ENCODE peak calls at places on chromosomes 5 and 9, in four cellular contexts. One of them, this sample, is unnamed.

GRCh38 chr5:154190652-154191304 is at the start of gene GALNT10:
- DNase-seq in IMR-90: peak; percentile 66
- DNase-seq in trophoblast cell: peak; percentile 73
- DNase-seq in mesendoderm: peak; percentile 71
- DNase-seq in this sample: peak; percentile 54

GRCh38 chr5:172715931-172716682 is 54.9 kb downstream of the DUSP1 start:
- DNase-seq in mesendoderm: peak; percentile 58
- DNase-seq in IMR-90: no peak
- DNase-seq in trophoblast cell: no peak
- DNase-seq in this sample: no peak

GRCh38 chr5:38420246-38420645 is 136.2 kb downstream of the LIFR start:
- DNase-seq in IMR-90: peak; percentile 51
- DNase-seq in mesendoderm: no peak
- DNase-seq in trophoblast cell: no peak
- DNase-seq in this sample: no peak

GRCh38 chr5:169728-170094 is 21.6 kb upstream of the LRRC14B start:
- DNase-seq in IMR-90: no peak
- DNase-seq in trophoblast cell: no peak
- DNase-seq in mesendoderm: no peak
- DNase-seq in this sample: no peak

GRCh38 chr9:81578606-81579005 is 110.7 kb downstream of the TLE1 start:
- DNase-seq in trophoblast cell: no peak
- DNase-seq in IMR-90: peak; percentile 74
- DNase-seq in mesendoderm: no peak
- DNase-seq in this sample: no peak

GRCh38 chr9:104808030-104808614 is 44.2 kb downstream of the NIPSNAP3B start:
- DNase-seq in mesendoderm: peak; percentile 35
- DNase-seq in trophoblast cell: no peak
- DNase-seq in IMR-90: peak; percentile 55
- DNase-seq in this sample: no peak

GRCh38 chr5:74094096-74094778 is 468.2 kb downstream of the ARHGEF28 start:
- DNase-seq in trophoblast cell: no peak
- DNase-seq in mesendoderm: no peak
- DNase-seq in IMR-90: no peak
- DNase-seq in this sample: no peak

GRCh38 chr9:15211160-15211993 is 95.6 kb downstream of the TTC39B start:
- DNase-seq in IMR-90: peak; percentile 79
- DNase-seq in trophoblast cell: peak; percentile 87
- DNase-seq in mesendoderm: peak; percentile 86
- DNase-seq in this sample: peak; percentile 67

GRCh38 chr9:69140123-69140741 is 33.8 kb upstream of the TJP2 start:
- DNase-seq in mesendoderm: no peak
- DNase-seq in trophoblast cell: peak; percentile 0
- DNase-seq in IMR-90: no peak
- DNase-seq in this sample: no peak

GRCh38 chr5:146466521-146467349 is 19.6 kb downstream of the TCERG1 start:
- DNase-seq in mesendoderm: no peak
- DNase-seq in IMR-90: peak; percentile 37
- DNase-seq in trophoblast cell: peak; percentile 9
- DNase-seq in this sample: no peak

GRCh38 chr9:138114501-138115245 is 237.1 kb downstream of the CACNA1B start:
- DNase-seq in mesendoderm: no peak
- DNase-seq in IMR-90: no peak
- DNase-seq in trophoblast cell: no peak
- DNase-seq in this sample: no peak

GRCh38 chr5:142313693-142314092 is 11.1 kb downstream of the SPRY4 start:
- DNase-seq in IMR-90: no peak
- DNase-seq in mesendoderm: no peak
- DNase-seq in trophoblast cell: no peak
- DNase-seq in this sample: no peak

GRCh38 chr5:127562252-127562651 is 44.8 kb downstream of the PRRC1 start:
- DNase-seq in IMR-90: no peak
- DNase-seq in mesendoderm: peak; percentile 80
- DNase-seq in trophoblast cell: peak; percentile 6
- DNase-seq in this sample: peak; percentile 8

GRCh38 chr9:133163559-133164208 is at the start of gene GBGT1:
- DNase-seq in mesendoderm: peak; percentile 58
- DNase-seq in trophoblast cell: peak; percentile 17
- DNase-seq in IMR-90: no peak
- DNase-seq in this sample: no peak

GRCh38 chr9:110775724-110776123 is 107.1 kb downstream of the MUSK start:
- DNase-seq in IMR-90: no peak
- DNase-seq in trophoblast cell: no peak
- DNase-seq in mesendoderm: no peak
- DNase-seq in this sample: no peak

GRCh38 chr9:16191691-16192402 is 639.0 kb downstream of the CCDC171 start:
- DNase-seq in IMR-90: peak; percentile 87
- DNase-seq in trophoblast cell: peak; percentile 85
- DNase-seq in mesendoderm: peak; percentile 95
- DNase-seq in this sample: peak; percentile 70

GRCh38 chr5:52392321-52392720 is 395.4 kb upstream of the ITGA1 start:
- DNase-seq in mesendoderm: no peak
- DNase-seq in trophoblast cell: no peak
- DNase-seq in IMR-90: no peak
- DNase-seq in this sample: no peak

GRCh38 chr5:997001-997474 is 11.6 kb upstream of the NKD2 start:
- DNase-seq in trophoblast cell: no peak
- DNase-seq in mesendoderm: peak; percentile 82
- DNase-seq in IMR-90: no peak
- DNase-seq in this sample: no peak

GRCh38 chr5:165616550-165617430 is 2111.4 kb downstream of the MAT2B start:
- DNase-seq in mesendoderm: peak; percentile 61
- DNase-seq in trophoblast cell: no peak
- DNase-seq in IMR-90: peak; percentile 62
- DNase-seq in this sample: no peak

GRCh38 chr9:110942522-110942921 is 95.7 kb downstream of the LPAR1 start:
- DNase-seq in trophoblast cell: peak; percentile 38
- DNase-seq in IMR-90: peak; percentile 65
- DNase-seq in mesendoderm: no peak
- DNase-seq in this sample: no peak

GRCh38 chr5:3384531-3384930 is 211.1 kb upstream of the IRX1 start:
- DNase-seq in IMR-90: no peak
- DNase-seq in trophoblast cell: no peak
- DNase-seq in mesendoderm: no peak
- DNase-seq in this sample: no peak

GRCh38 chr5:54852007-54852406 is 133.4 kb downstream of the ESM1 start:
- DNase-seq in trophoblast cell: no peak
- DNase-seq in mesendoderm: no peak
- DNase-seq in IMR-90: no peak
- DNase-seq in this sample: no peak

GRCh38 chr5:111953351-111954127 is 196.5 kb upstream of the NREP start:
- DNase-seq in trophoblast cell: peak; percentile 70
- DNase-seq in IMR-90: peak; percentile 93
- DNase-seq in mesendoderm: no peak
- DNase-seq in this sample: no peak

GRCh38 chr9:117737721-117738226 is 33.6 kb downstream of the TLR4 start:
- DNase-seq in mesendoderm: peak; percentile 31
- DNase-seq in trophoblast cell: no peak
- DNase-seq in IMR-90: no peak
- DNase-seq in this sample: no peak

GRCh38 chr5:160537940-160538339 is 116.3 kb downstream of the PTTG1 start:
- DNase-seq in trophoblast cell: no peak
- DNase-seq in IMR-90: no peak
- DNase-seq in mesendoderm: no peak
- DNase-seq in this sample: no peak

GRCh38 chr5:68714810-68715209 is 379.0 kb upstream of the SLC30A5 start:
- DNase-seq in trophoblast cell: no peak
- DNase-seq in mesendoderm: no peak
- DNase-seq in IMR-90: no peak
- DNase-seq in this sample: no peak

GRCh38 chr5:172854958-172855357 is 20.9 kb downstream of the ERGIC1 start:
- DNase-seq in mesendoderm: no peak
- DNase-seq in trophoblast cell: no peak
- DNase-seq in IMR-90: no peak
- DNase-seq in this sample: no peak

GRCh38 chr9:16221822-16222547 is 648.5 kb downstream of the BNC2 start:
- DNase-seq in trophoblast cell: no peak
- DNase-seq in IMR-90: no peak
- DNase-seq in mesendoderm: no peak
- DNase-seq in this sample: no peak

GRCh38 chr9:133992780-133993634 is 883 bp upstream of the VAV2 start:
- DNase-seq in trophoblast cell: peak; percentile 81
- DNase-seq in mesendoderm: peak; percentile 75
- DNase-seq in IMR-90: peak; percentile 88
- DNase-seq in this sample: peak; percentile 70

GRCh38 chr5:56814361-56814962 is 887 bp upstream of the MAP3K1 start:
- DNase-seq in mesendoderm: peak; percentile 83
- DNase-seq in IMR-90: no peak
- DNase-seq in trophoblast cell: peak; percentile 36
- DNase-seq in this sample: peak; percentile 35

DNA sequence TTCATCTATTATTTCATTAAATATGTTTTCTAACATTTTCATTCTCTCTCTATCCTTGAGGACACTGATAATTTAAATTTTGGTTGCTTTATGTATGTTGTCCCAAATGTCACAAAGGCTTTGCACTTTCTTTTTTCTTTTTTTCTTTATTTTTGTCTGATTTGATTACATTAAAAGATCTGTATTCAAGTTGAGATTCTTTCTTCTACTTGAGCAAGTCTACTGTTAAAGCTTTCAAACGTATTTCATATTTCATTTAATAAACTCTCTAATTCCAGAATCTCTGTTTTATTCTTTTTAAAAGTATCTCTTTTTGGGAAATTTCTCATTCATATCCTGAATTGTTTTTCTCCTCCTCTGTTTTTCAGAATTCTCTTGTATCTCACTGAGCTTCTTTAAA is 106.5 kb downstream of the GNA14 start:
- DNase-seq in mesendoderm: no peak
- DNase-seq in trophoblast cell: no peak
- DNase-seq in IMR-90: no peak
- DNase-seq in this sample: no peak
- H2BK120ac ChIP-seq in mesendoderm: no peak overlapping the region
- H2BK120ac ChIP-seq in trophoblast cell: no peak overlapping the region
- H2BK120ac ChIP-seq in IMR-90: no peak overlapping the region
- H2BK120ac ChIP-seq in this sample: no peak overlapping the region

GRCh38 chr5:27474054-27474323 is 435.6 kb upstream of the CDH9 start:
- DNase-seq in IMR-90: no peak
- DNase-seq in mesendoderm: peak; percentile 12
- DNase-seq in trophoblast cell: no peak
- DNase-seq in this sample: no peak

GRCh38 chr5:27476356-27476988 is 438.1 kb upstream of the CDH9 start:
- DNase-seq in mesendoderm: no peak
- DNase-seq in IMR-90: no peak
- DNase-seq in trophoblast cell: no peak
- DNase-seq in this sample: no peak

GRCh38 chr5:27473300-27474053 is 435.1 kb upstream of the CDH9 start:
- DNase-seq in IMR-90: no peak
- DNase-seq in mesendoderm: peak; percentile 73
- DNase-seq in trophoblast cell: no peak
- DNase-seq in this sample: peak; percentile 18

GRCh38 chr5:27474395-27474794 is 436.0 kb upstream of the CDH9 start:
- DNase-seq in trophoblast cell: no peak
- DNase-seq in IMR-90: no peak
- DNase-seq in mesendoderm: no peak
- DNase-seq in this sample: no peak

GRCh38 chr5:27475063-27475462 is 436.7 kb upstream of the CDH9 start:
- DNase-seq in trophoblast cell: no peak
- DNase-seq in mesendoderm: peak; percentile 22
- DNase-seq in IMR-90: no peak
- DNase-seq in this sample: no peak
- H3K4me3 ChIP-seq in trophoblast cell: no peak overlapping the region
- H3K4me3 ChIP-seq in mesendoderm: no peak overlapping the region
- H3K4me3 ChIP-seq in IMR-90: no peak overlapping the region
- H3K4me3 ChIP-seq in this sample: no peak overlapping the region

DNA sequence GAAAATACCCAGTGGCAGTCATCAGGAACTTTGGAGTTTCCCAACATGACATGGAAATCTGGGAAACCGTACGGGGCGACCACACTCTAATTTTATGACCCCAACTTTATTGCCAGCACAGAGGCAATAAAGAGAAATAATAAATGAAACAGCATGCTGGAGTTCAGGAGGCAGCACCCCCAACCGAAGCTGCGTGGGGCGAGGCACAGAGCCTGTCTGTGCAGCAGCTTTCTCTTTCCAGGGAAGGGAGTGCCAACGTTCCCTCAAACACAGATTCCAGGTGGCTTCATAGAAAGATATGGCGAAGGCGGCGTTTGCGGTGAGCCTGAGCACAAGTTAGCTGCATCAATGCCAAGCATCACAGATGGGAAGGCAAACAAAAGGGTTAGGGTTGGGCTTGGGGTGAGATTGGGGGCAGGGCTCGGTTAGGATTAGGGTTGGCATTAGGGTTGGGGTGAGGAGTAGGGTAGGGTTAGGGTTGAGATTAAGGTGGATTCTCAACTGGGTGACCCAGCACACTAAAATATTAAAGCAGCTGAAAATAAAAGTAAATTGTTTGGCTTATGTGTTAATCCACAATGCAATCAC is 114.8 kb downstream of the HSD17B3 start:
- DNase-seq in mesendoderm: no peak
- DNase-seq in IMR-90: no peak
- DNase-seq in trophoblast cell: no peak
- DNase-seq in this sample: no peak
- H3K27ac ChIP-seq in mesendoderm: no peak overlapping the region
- H3K27ac ChIP-seq in IMR-90: no peak overlapping the region
- H3K27ac ChIP-seq in trophoblast cell: no peak overlapping the region
- H3K27ac ChIP-seq in this sample: no peak overlapping the region

GRCh38 chr9:136645343-136645902 is 17.3 kb upstream of the EGFL7 start:
- DNase-seq in mesendoderm: no peak
- DNase-seq in trophoblast cell: no peak
- DNase-seq in IMR-90: no peak
- DNase-seq in this sample: no peak
- H2BK120ac ChIP-seq in mesendoderm: no peak overlapping the region
- H2BK120ac ChIP-seq in trophoblast cell: no peak overlapping the region
- H2BK120ac ChIP-seq in IMR-90: no peak overlapping the region
- H2BK120ac ChIP-seq in this sample: peak overlapping the region; percentile 76

GRCh38 chr5:176629317-176629852 is 949 bp downstream of the SNCB start:
- DNase-seq in IMR-90: no peak
- DNase-seq in trophoblast cell: no peak
- DNase-seq in mesendoderm: no peak
- DNase-seq in this sample: no peak
- H3K4me3 ChIP-seq in IMR-90: no peak overlapping the region
- H3K4me3 ChIP-seq in trophoblast cell: peak overlapping the region; percentile 43
- H3K4me3 ChIP-seq in mesendoderm: no peak overlapping the region
- H3K4me3 ChIP-seq in this sample: no peak overlapping the region

GRCh38 chr5:31888513-31888912 is 249.6 kb downstream of the PDZD2 start:
- DNase-seq in IMR-90: no peak
- DNase-seq in trophoblast cell: no peak
- DNase-seq in mesendoderm: no peak
- DNase-seq in this sample: no peak
- H3K27ac ChIP-seq in IMR-90: no peak overlapping the region
- H3K27ac ChIP-seq in trophoblast cell: no peak overlapping the region
- H3K27ac ChIP-seq in mesendoderm: no peak overlapping the region
- H3K27ac ChIP-seq in this sample: no peak overlapping the region

GRCh38 chr5:119458911-119459632 is 6.8 kb downstream of the HSD17B4 start:
- DNase-seq in trophoblast cell: no peak
- DNase-seq in mesendoderm: no peak
- DNase-seq in IMR-90: no peak
- DNase-seq in this sample: no peak
- H2BK120ac ChIP-seq in trophoblast cell: no peak overlapping the region
- H2BK120ac ChIP-seq in mesendoderm: no peak overlapping the region
- H2BK120ac ChIP-seq in IMR-90: no peak overlapping the region
- H2BK120ac ChIP-seq in this sample: no peak overlapping the region

DNA sequence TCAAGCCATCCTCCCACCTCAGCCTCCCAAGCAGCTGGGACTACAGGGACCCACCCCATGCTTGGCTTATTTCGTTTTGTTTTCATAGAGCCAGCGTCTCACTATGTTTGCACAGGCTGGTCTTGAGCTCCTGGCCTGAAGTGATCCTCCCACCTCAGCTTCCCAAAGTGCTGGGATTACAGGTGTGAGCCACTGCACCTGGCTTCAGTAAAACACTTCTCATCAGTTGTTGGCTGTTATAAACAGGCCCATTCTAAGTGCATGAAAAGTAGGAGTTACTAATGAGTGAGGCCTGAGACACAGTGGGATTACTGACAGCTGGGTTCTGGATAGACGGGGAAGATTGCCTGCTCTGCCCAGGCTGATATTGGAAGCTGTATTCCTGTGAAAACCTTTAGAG is 3.5 kb downstream of the CRB2 start:
- DNase-seq in mesendoderm: no peak
- DNase-seq in IMR-90: no peak
- DNase-seq in trophoblast cell: no peak
- DNase-seq in this sample: no peak
- H3K4me3 ChIP-seq in mesendoderm: no peak overlapping the region
- H3K4me3 ChIP-seq in IMR-90: no peak overlapping the region
- H3K4me3 ChIP-seq in trophoblast cell: no peak overlapping the region
- H3K4me3 ChIP-seq in this sample: no peak overlapping the region